ENCODE peak calls at places on chromosomes 2 and 18, in four cellular contexts. C is breast epithelium, B is mammary epithelial cell, G is esophagus muscularis mucosa. J is an unnamed sample. For H3K9me3 and H3K27me3, the result is how much of the 10 kb centered on the place peaks cover.

GRCh38 chr2:5521462-5521861 is 170.7 kb upstream of the SOX11 start:
- DNase-seq in G (no peak), C (no peak), B (no peak), J (no peak)

GRCh38 chr2:8627692-8628085 is 54.2 kb upstream of the ID2 start:
- DNase-seq in G (no peak), C (no peak), B (no peak), J (no peak)

GRCh38 chr2:216292886-216293291 is 79.4 kb downstream of the MARCHF4 start:
- DNase-seq in B (no peak), C (peak), G (no peak), J (no peak)

GRCh38 chr2:200993097-200993496 is 29.6 kb upstream of the ORC2 start:
- DNase-seq in C (no peak), G (no peak), B (no peak), J (no peak)

GRCh38 chr2:223641062-223641461 is 38.9 kb upstream of the SCG2 start:
- DNase-seq in G (no peak), C (no peak), B (no peak), J (no peak)

GRCh38 chr18:11887305-11888262 is 20.5 kb downstream of the MPPE1 start:
- DNase-seq in C (no peak), G (no peak), B (no peak), J (no peak)

GRCh38 chr2:134670955-134671354 is 47.8 kb downstream of the TMEM163 start:
- DNase-seq in B (no peak), C (no peak), G (no peak), J (peak)

GRCh38 chr2:56474412-56475158 is 290.8 kb downstream of the CCDC85A start:
- DNase-seq in C (no peak), B (no peak), G (no peak), J (no peak)

GRCh38 chr18:22168360-22168921 is 948 bp upstream of the GATA6 start:
- DNase-seq in B (no peak), C (no peak), G (no peak), J (no peak)

GRCh38 chr2:190862067-190862466 is 18.6 kb upstream of the GLS start:
- DNase-seq in C (no peak), B (no peak), G (no peak), J (no peak)

GRCh38 chr2:37344453-37345361 is at the start of gene QPCT:
- DNase-seq in G (no peak), C (no peak), B (no peak), J (peak)

GRCh38 chr2:128160616-128161275 is 69.7 kb downstream of the UGGT1 start:
- DNase-seq in B (no peak), G (no peak), C (no peak), J (no peak)

GRCh38 chr2:47021301-47022009 is 105.8 kb upstream of the MCFD2 start:
- DNase-seq in G (no peak), B (no peak), C (peak), J (no peak)

GRCh38 chr2:227125506-227125905 is 38.5 kb downstream of the COL4A4 start:
- DNase-seq in B (no peak), C (no peak), G (no peak), J (no peak)

GRCh38 chr2:203802277-203803045 is 65.1 kb upstream of the CTLA4 start:
- DNase-seq in B (peak), G (no peak), C (no peak), J (no peak)

GRCh38 chr2:174158003-174158402 is 90.3 kb downstream of the OLA1 start:
- DNase-seq in B (peak), G (no peak), C (no peak), J (no peak)

GRCh38 chr2:29115797-29116781 is 874 bp downstream of the CLIP4 start:
- DNase-seq in C (peak), B (peak), G (no peak), J (peak)

GRCh38 chr2:129934044-129934822 is 45.2 kb upstream of the RAB6C start:
- DNase-seq in G (no peak), C (no peak), B (no peak), J (no peak)

GRCh38 chr2:160242863-160243552 is 42.9 kb upstream of the ITGB6 start:
- DNase-seq in C (no peak), B (no peak), G (no peak), J (no peak)

GRCh38 chr2:160942505-160943125 is 217.6 kb upstream of the TANK start:
- DNase-seq in B (no peak), G (no peak), C (no peak), J (no peak)

GRCh38 chr18:41128545-41128944 is 826.5 kb upstream of the PIK3C3 start:
- DNase-seq in G (no peak), B (peak), C (no peak), J (no peak)

GRCh38 chr18:51250006-51250405 is 52.5 kb upstream of the MEX3C start:
- DNase-seq in G (no peak), C (no peak), B (no peak), J (no peak)

GRCh38 chr18:70047931-70048603 is 100.4 kb upstream of the CD226 start:
- DNase-seq in B (peak), G (no peak), C (no peak), J (no peak)

GRCh38 chr18:79401494-79402208 is 5.9 kb downstream of the NFATC1 start:
- DNase-seq in B (no peak), C (no peak), G (no peak), J (no peak)

GRCh38 chr2:127721978-127722355 is 20.7 kb downstream of the SFT2D3 start:
- DNase-seq in C (no peak), B (peak), G (no peak), J (no peak)

GRCh38 chr2:241821460-241822263 is 12.7 kb downstream of the NEU4 start:
- DNase-seq in C (no peak), B (no peak), G (no peak), J (no peak)

GRCh38 chr2:3656762-3657691 is 973 bp upstream of the ALLC start:
- DNase-seq in C (no peak), G (no peak), B (no peak), J (no peak)

GRCh38 chr18:65608471-65608870 is 142.3 kb upstream of the CDH7 start:
- DNase-seq in G (no peak), C (no peak), B (no peak), J (no peak)

GRCh38 chr2:159133795-159134194 is 152.7 kb downstream of the WDSUB1 start:
- DNase-seq in G (no peak), B (no peak), C (no peak), J (no peak)

GRCh38 chr2:157818227-157818626 is 57.9 kb downstream of the ACVR1 start:
- DNase-seq in G (no peak), C (no peak), B (no peak), J (no peak)

GRCh38 chr2:168116448-168116847 is 130.9 kb downstream of the STK39 start:
- DNase-seq in B (no peak), G (no peak), C (no peak), J (no peak)

GRCh38 chr2:74585406-74586182 is 31.1 kb downstream of the DOK1 start:
- DNase-seq in C (no peak), B (no peak), G (no peak), J (no peak)

GRCh38 chr2:222568866-222569265 is 87.0 kb downstream of the FARSB start:
- DNase-seq in G (no peak), C (no peak), B (no peak), J (no peak)

GRCh38 chr18:3367491-3368091 is 82.4 kb upstream of the TGIF1 start:
- DNase-seq in B (peak), G (no peak), C (no peak), J (no peak)

GRCh38 chr2:171810409-171810993 is 83.5 kb downstream of the SLC25A12 start:
- DNase-seq in C (no peak), B (no peak), G (no peak), J (no peak)

GRCh38 chr2:40034198-40034597 is 255.1 kb upstream of the THUMPD2 start:
- DNase-seq in C (no peak), B (peak), G (no peak), J (no peak)

GRCh38 chr2:180208841-180209240 is 201.7 kb upstream of the CWC22 start:
- DNase-seq in C (no peak), G (no peak), B (no peak), J (no peak)

GRCh38 chr2:238517209-238517608 is 90.5 kb downstream of the ASB1 start:
- DNase-seq in C (no peak), B (no peak), G (no peak), J (no peak)
- H3K9me3 ChIP-seq in C (under half), B (under half), G (under half), J (under half)

GRCh38 chr2:288743-289361 is 961 bp upstream of the ALKAL2 start:
- DNase-seq in C (no peak), B (no peak), G (no peak), J (no peak)
- H3K27me3 ChIP-seq in C (under half), B (under half), G (half or more), J (under half)

GRCh38 chr2:9857814-9858729 is 14.8 kb downstream of the TAF1B start:
- DNase-seq in G (no peak), C (no peak), B (no peak), J (no peak)
- H3K9me3 ChIP-seq in G (under half), C (under half), B (under half), J (under half)

GRCh38 chr18:13465126-13465446 is 246.5 kb downstream of the LDLRAD4 start:
- DNase-seq in G (no peak), C (no peak), B (no peak), J (no peak)

GRCh38 chr18:13463526-13463925 is 245.0 kb downstream of the LDLRAD4 start:
- DNase-seq in C (no peak), G (no peak), B (no peak), J (no peak)

GRCh38 chr18:13464432-13465125 is 246.0 kb downstream of the LDLRAD4 start:
- DNase-seq in C (peak), B (no peak), G (no peak), J (peak)

GRCh38 chr18:13462686-13463085 is 244.1 kb downstream of the LDLRAD4 start:
- DNase-seq in C (no peak), G (no peak), B (no peak), J (no peak)

GRCh38 chr18:13465476-13465875 is 246.9 kb downstream of the LDLRAD4 start:
- DNase-seq in G (no peak), C (no peak), B (no peak), J (no peak)
- H3K27me3 ChIP-seq in G (under half), C (under half), B (under half), J (under half)

J was measured in lung.